ENCODE peak calls at places on chromosomes 5 and 9, in four cellular contexts. I is Peyer's patch, Q is AG09319, P is adrenal gland. M is an unnamed sample.

GRCh38 chr9:99140685-99141314 is 35.9 kb downstream of the TGFBR1 start:
- DNase-seq in Q (peak), P (peak), I (no peak), M (peak)

GRCh38 chr9:14428781-14429230 is 114.9 kb upstream of the NFIB start:
- DNase-seq in Q (peak), I (peak), P (peak), M (peak)

GRCh38 chr9:135570456-135570855 is 8.9 kb downstream of the PAEP start:
- DNase-seq in Q (no peak), I (no peak), P (no peak), M (no peak)

GRCh38 chr9:69054989-69055388 is 19.4 kb downstream of the FXN start:
- DNase-seq in P (no peak), I (no peak), Q (no peak), M (no peak)

GRCh38 chr9:127829205-127829935 is 25.1 kb downstream of the ENG start:
- DNase-seq in P (no peak), I (no peak), Q (no peak), M (no peak)

GRCh38 chr5:109823597-109823996 is 133.9 kb downstream of the MAN2A1 start:
- DNase-seq in I (no peak), P (no peak), Q (no peak), M (no peak)

GRCh38 chr5:68884144-68884754 is 209.6 kb upstream of the SLC30A5 start:
- DNase-seq in P (no peak), I (no peak), Q (no peak), M (no peak)

GRCh38 chr9:125440411-125440810 is 178.8 kb downstream of the GAPVD1 start:
- DNase-seq in I (no peak), Q (no peak), P (no peak), M (no peak)

GRCh38 chr5:108418172-108418571 is 36.3 kb upstream of the FBXL17 start:
- DNase-seq in Q (no peak), I (no peak), P (no peak), M (no peak)

GRCh38 chr5:68368280-68368679 is 152.7 kb downstream of the PIK3R1 start:
- DNase-seq in P (no peak), Q (no peak), I (no peak), M (no peak)

GRCh38 chr5:139839416-139839815 is 43.8 kb downstream of the PSD2 start:
- DNase-seq in Q (no peak), P (no peak), I (peak), M (no peak)

GRCh38 chr9:128254362-128254761 is 21.4 kb downstream of the GOLGA2 start:
- DNase-seq in P (no peak), I (no peak), Q (no peak), M (no peak)

GRCh38 chr5:181064987-181065386 is 24.9 kb downstream of the BTNL9 start:
- DNase-seq in P (no peak), I (no peak), Q (no peak), M (no peak)

GRCh38 chr9:99181621-99182020 is 40.1 kb downstream of the ALG2 start:
- DNase-seq in P (no peak), I (no peak), Q (no peak), M (peak)

GRCh38 chr5:163407034-163407652 is 30.3 kb upstream of the CCNG1 start:
- DNase-seq in Q (no peak), P (no peak), I (no peak), M (peak)

GRCh38 chr5:129459485-129460120 is 495 bp upstream of the ADAMTS19 start:
- DNase-seq in P (peak), I (peak), Q (no peak), M (peak)

GRCh38 chr5:59036274-59036961 is 453.5 kb downstream of the RAB3C start:
- DNase-seq in I (no peak), Q (peak), P (no peak), M (no peak)

GRCh38 chr9:123382659-123383511 is 26.9 kb downstream of the CRB2 start:
- DNase-seq in I (no peak), Q (no peak), P (no peak), M (no peak)

GRCh38 chr5:130514984-130515690 is 610.9 kb downstream of the CHSY3 start:
- DNase-seq in I (no peak), P (no peak), Q (peak), M (no peak)

GRCh38 chr5:73030995-73031394 is 75.2 kb downstream of the FCHO2 start:
- DNase-seq in I (no peak), Q (no peak), P (no peak), M (no peak)

GRCh38 chr5:10565785-10566506 is 2.1 kb downstream of the ANKRD33B start:
- DNase-seq in P (no peak), Q (no peak), I (no peak), M (no peak)

GRCh38 chr9:32590898-32591297 is 17.9 kb upstream of the NDUFB6 start:
- DNase-seq in P (no peak), I (no peak), Q (no peak), M (no peak)

GRCh38 chr5:137995077-137995746 is 37.7 kb downstream of the FAM13B start:
- DNase-seq in P (no peak), I (no peak), Q (no peak), M (no peak)

GRCh38 chr5:56037531-56038010 is 42.8 kb upstream of the IL6ST start:
- DNase-seq in Q (no peak), I (no peak), P (no peak), M (peak)

GRCh38 chr5:106154280-106154716 is 1516.4 kb downstream of the EFNA5 start:
- DNase-seq in P (no peak), Q (no peak), I (no peak), M (no peak)

GRCh38 chr9:94300470-94301301 is 27.8 kb downstream of the NUTM2F start:
- DNase-seq in P (no peak), Q (no peak), I (peak), M (no peak)

GRCh38 chr5:146515473-146516150 is 378 bp downstream of the GPR151 start:
- DNase-seq in I (no peak), P (no peak), Q (no peak), M (no peak)

GRCh38 chr9:116096046-116096445 is 57.5 kb upstream of the PAPPA start:
- DNase-seq in P (no peak), Q (no peak), I (no peak), M (no peak)

GRCh38 chr9:72942451-72942850 is 10.4 kb downstream of the ALDH1A1 start:
- DNase-seq in Q (no peak), I (no peak), P (no peak), M (no peak)

GRCh38 chr9:38621434-38622082 is 1.2 kb upstream of the ANKRD18A start:
- DNase-seq in I (peak), P (no peak), Q (no peak), M (peak)

GRCh38 chr5:73158313-73158712 is 14.7 kb upstream of the TMEM174 start:
- DNase-seq in P (no peak), I (no peak), Q (no peak), M (no peak)

GRCh38 chr9:129954868-129955550 is 88.0 kb downstream of the FNBP1 start:
- DNase-seq in P (peak), Q (no peak), I (no peak), M (no peak)

GRCh38 chr9:134944351-134944802 is 26.7 kb upstream of the FCN1 start:
- DNase-seq in P (no peak), Q (no peak), I (peak), M (no peak)

GRCh38 chr9:76894198-76894597 is 11.7 kb downstream of the PRUNE2 start:
- DNase-seq in P (no peak), I (no peak), Q (no peak), M (no peak)
- TF ChIP-seq CTCF in P (no peak), I (no peak), Q (no peak), M (no peak)

DNA sequence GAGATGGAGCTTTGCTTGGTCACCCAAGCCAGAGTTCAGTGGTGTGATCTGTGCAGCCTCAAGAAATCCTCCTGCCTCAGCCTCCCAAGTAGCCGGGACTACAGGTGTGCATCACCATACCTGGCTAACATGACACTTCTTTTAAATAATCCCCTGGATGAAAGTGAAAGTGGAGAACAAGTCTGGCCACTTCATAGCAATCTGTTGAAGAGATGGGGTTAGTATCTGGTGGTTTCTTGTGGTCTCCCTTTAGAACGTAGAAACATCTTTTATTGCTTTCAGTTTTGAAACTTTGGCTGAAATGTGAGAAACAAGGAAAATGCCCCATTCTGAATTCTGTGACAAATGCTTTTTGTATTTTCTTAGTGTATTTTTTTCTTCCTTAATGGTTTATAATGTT is 452.5 kb upstream of the RIOK2 start:
- DNase-seq in I (no peak), Q (no peak), P (no peak), M (no peak)
- TF ChIP-seq CTCF in I (no peak), Q (no peak), P (no peak), M (no peak)

GRCh38 chr5:154972476-154973080 is 31.7 kb downstream of the MRPL22 start:
- DNase-seq in P (peak), Q (peak), I (no peak), M (no peak)
- TF ChIP-seq CTCF in P (peak), Q (peak), I (no peak), M (peak)

DNA sequence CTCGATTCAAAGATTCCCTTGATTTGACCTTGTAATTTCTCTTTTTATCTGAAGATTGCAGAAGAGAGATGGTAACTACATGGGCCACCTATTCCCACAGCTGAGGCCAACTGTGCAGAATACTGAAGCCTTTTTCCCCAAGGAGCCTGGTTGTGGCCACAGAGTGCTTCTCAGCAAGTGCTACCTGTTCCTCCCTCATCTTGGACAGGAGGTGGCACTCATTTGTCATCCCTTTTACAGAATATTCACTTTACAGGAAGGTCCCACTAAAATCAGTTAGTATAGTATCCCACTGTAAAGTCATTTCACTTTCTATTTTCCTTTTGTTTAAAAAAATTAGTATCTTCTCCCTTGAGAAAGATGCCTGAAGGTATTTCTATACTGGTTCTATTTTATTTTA is 346.4 kb downstream of the ARL15 start:
- DNase-seq in Q (no peak), P (no peak), I (no peak), M (no peak)
- TF ChIP-seq CTCF in Q (no peak), P (no peak), I (no peak), M (no peak)